ENCODE peak calls at places on chromosome 10, in four cellular contexts. B is H1, W is SK-N-SH, C is K562. X is an unnamed sample.

GRCh38 chr10:118920206-118920605 is 109.3 kb upstream of the NANOS1 start:
- DNase-seq in B (peak; percentile 24), C (no peak), W (no peak), X (no peak)

GRCh38 chr10:116316533-116316932 is 7.7 kb upstream of the CCDC172 start:
- DNase-seq in W (no peak), B (no peak), C (no peak), X (no peak)

GRCh38 chr10:70664702-70665195 is 7.6 kb upstream of the ADAMTS14 start:
- DNase-seq in B (no peak), W (peak; percentile 78), C (peak; percentile 88), X (no peak)

GRCh38 chr10:114753126-114753525 is 68.5 kb upstream of the FHIP2A start:
- DNase-seq in C (no peak), B (no peak), W (no peak), X (no peak)

GRCh38 chr10:96720422-96721206 is at the start of gene PIK3AP1:
- DNase-seq in C (peak; percentile 25), W (peak; percentile 88), B (peak; percentile 69), X (no peak)

GRCh38 chr10:86249794-86250193 is 116.8 kb downstream of the GRID1 start:
- DNase-seq in C (no peak), B (no peak), W (no peak), X (no peak)

GRCh38 chr10:18651324-18652007 is at the start of gene NSUN6:
- DNase-seq in C (peak; percentile 95), B (peak; percentile 93), W (peak; percentile 82), X (peak; percentile 56)

GRCh38 chr10:944034-944831 is 12.7 kb upstream of the LARP4B start:
- DNase-seq in C (no peak), B (no peak), W (no peak), X (no peak)

GRCh38 chr10:110919971-110920881 is 822 bp downstream of the SHOC2 start:
- DNase-seq in B (peak; percentile 67), W (peak; percentile 25), C (peak; percentile 47), X (peak; percentile 69)

GRCh38 chr10:30529373-30529998 is 95.5 kb downstream of the MAP3K8 start:
- DNase-seq in W (no peak), B (no peak), C (no peak), X (peak; percentile 77)

GRCh38 chr10:114767589-114768393 is 53.8 kb upstream of the FHIP2A start:
- DNase-seq in W (peak; percentile 83), C (no peak), B (peak; percentile 76), X (no peak)

GRCh38 chr10:13693783-13694450 is 107.2 kb downstream of the PRPF18 start:
- DNase-seq in C (no peak), W (no peak), B (no peak), X (no peak)

GRCh38 chr10:76885815-76886214 is 751.8 kb downstream of the KCNMA1 start:
- DNase-seq in C (no peak), W (no peak), B (no peak), X (no peak)

GRCh38 chr10:47384148-47384921 is at the start of gene ZNF488:
- DNase-seq in W (peak; percentile 98), C (peak; percentile 89), B (peak; percentile 91), X (no peak)

GRCh38 chr10:26914898-26915297 is 54.1 kb upstream of the ABI1 start:
- DNase-seq in B (no peak), C (no peak), W (no peak), X (no peak)

GRCh38 chr10:69421611-69422308 is 5.0 kb upstream of the TACR2 start:
- DNase-seq in B (no peak), C (no peak), W (no peak), X (no peak)

GRCh38 chr10:32041290-32042028 is 14.8 kb downstream of the KIF5B start:
- DNase-seq in C (no peak), W (no peak), B (no peak), X (no peak)

GRCh38 chr10:32036922-32037321 is 19.3 kb downstream of the KIF5B start:
- DNase-seq in B (no peak), C (no peak), W (no peak), X (no peak)

GRCh38 chr10:32038777-32039176 is 17.4 kb downstream of the KIF5B start:
- DNase-seq in W (no peak), C (no peak), B (no peak), X (no peak)

GRCh38 chr10:32035038-32035437 is 21.2 kb downstream of the KIF5B start:
- DNase-seq in C (no peak), W (no peak), B (no peak), X (no peak)

DNA sequence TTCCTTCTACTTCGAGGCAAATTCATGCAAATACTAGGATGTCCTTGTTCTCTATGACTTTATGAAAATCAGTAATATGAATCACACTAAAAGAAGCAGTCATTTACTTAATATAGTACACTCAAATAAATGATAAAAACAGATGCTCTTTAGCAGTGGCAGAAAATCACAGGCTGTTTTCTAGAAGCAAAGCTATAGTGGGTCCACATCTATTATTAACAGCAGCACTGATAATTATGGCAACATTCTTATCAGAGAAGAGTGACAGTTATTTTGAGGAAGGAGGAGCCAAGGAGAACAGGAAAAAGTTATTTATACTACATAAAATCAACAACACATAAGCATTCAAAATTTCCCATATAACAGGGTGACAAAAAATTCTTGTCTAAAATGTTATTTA is 16.5 kb downstream of the KIF5B start:
- DNase-seq in C (no peak), W (no peak), B (no peak), X (no peak)
- TF ChIP-seq NRF1 in C (no peak), W (no peak), B (no peak), X (no peak)

GRCh38 chr10:129875993-129876727 is 87.9 kb downstream of the EBF3 start:
- DNase-seq in W (no peak), C (peak; percentile 1), B (no peak), X (no peak)

GRCh38 chr10:129880191-129880590 is 83.9 kb downstream of the EBF3 start:
- DNase-seq in W (no peak), B (no peak), C (no peak), X (no peak)

GRCh38 chr10:129873351-129873750 is 90.7 kb downstream of the EBF3 start:
- DNase-seq in B (no peak), W (no peak), C (no peak), X (no peak)

GRCh38 chr10:129881641-129882040 is 82.4 kb downstream of the EBF3 start:
- DNase-seq in B (no peak), C (no peak), W (no peak), X (no peak)

DNA sequence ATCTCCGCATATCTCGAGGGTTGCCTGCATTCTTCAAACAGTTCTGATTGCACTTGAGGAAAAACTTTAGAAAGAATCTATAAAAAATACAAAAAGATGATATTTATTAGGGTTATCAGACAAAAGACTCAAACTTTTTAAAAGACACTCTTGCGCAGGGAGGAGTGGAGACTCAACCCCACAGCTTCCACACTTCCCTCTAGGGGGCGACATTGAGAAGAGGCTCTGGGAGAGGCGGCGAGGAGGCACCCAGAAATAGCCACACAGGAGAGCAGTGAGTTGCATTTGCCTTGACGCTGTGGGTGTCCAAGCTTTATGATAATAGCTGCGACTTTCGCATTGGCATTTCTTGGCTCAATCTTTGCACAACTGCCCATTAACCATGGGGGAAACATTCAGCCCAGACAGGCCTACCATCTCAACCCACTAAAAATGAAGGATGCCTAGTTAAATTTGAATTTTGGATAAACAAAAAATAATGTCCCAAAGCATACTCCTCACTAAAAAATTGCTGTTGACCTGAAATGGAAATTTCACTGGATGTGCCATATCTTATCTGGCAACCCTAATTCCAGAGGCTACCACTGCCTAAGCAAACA is 86.2 kb downstream of the EBF3 start:
- DNase-seq in W (peak; percentile 50), C (peak; percentile 49), B (peak; percentile 76), X (no peak)
- TF ChIP-seq NRF1 in W (no peak), C (no peak), B (no peak), X (no peak)

DNA sequence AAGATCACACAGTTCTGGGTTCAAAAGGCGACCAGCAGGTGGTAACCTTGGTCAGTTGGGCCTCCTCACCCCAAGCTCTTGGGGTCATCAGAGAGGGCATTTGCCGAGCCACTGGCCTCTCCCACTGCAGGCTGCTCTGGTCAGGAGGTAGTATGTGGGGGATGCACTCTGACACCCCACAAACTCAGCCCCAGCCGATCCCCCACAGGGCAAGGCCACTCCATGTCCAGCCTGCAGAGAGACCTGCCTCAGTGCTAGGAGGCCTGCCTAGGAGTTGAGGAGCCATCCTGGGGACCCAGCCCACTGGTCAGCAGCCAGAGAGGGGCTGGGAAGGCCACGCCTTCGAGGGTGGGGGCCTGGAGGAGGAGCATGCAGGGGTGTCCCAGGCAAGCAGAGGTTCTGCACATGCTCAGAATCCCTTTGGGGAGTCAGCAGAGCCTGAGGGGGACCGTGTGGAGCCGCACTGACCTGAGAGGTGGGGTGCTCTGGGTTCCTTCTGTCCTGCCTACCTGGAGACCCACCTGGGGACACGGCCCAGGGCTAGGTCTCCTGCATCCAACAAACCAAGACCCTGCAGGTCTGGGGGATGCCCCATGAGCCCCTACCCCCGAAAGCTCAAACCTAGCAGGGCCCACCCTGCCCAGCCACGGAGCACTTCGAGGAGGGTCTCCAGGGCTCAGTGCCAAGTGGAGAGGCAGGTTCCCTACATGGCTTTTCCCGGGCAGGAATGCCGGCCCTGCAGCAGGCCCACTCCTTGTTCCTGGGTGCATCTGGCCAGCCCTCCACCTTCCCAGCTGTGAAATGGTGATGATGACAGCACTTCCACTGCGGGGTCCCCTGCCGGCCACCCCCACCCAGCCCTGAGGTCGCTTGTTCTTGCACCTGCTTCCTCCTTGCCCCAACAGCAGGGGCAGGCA is 58.5 kb downstream of the RASGEF1A start:
- DNase-seq in W (peak; percentile 12), C (peak; percentile 41), B (peak; percentile 41), X (no peak)
- TF ChIP-seq NRF1 in W (no peak), C (no peak), B (no peak), X (no peak)

GRCh38 chr10:78458983-78459638 is 425.4 kb downstream of the RPS24 start:
- DNase-seq in W (no peak), B (no peak), C (peak; percentile 47), X (no peak)
- TF ChIP-seq NRF1 in W (no peak), B (no peak), C (no peak), X (no peak)

GRCh38 chr10:6411424-6411823 is 168.7 kb downstream of the PRKCQ start:
- DNase-seq in B (no peak), W (no peak), C (no peak), X (no peak)

GRCh38 chr10:6408799-6409198 is 171.3 kb downstream of the PRKCQ start:
- DNase-seq in C (no peak), W (no peak), B (no peak), X (no peak)

GRCh38 chr10:6410830-6411229 is 169.2 kb downstream of the PRKCQ start:
- DNase-seq in C (no peak), W (no peak), B (no peak), X (no peak)

GRCh38 chr10:6407034-6407721 is 172.9 kb downstream of the PRKCQ start:
- DNase-seq in C (no peak), B (no peak), W (no peak), X (no peak)

GRCh38 chr10:6409982-6410694 is 169.9 kb downstream of the PRKCQ start:
- DNase-seq in B (no peak), W (peak; percentile 17), C (no peak), X (no peak)
- TF ChIP-seq NRF1 in B (no peak), W (no peak), C (no peak), X (no peak)

X was measured in GM12878.